ENCODE peak calls at places on chromosome 1, in nine cellular contexts. T, C, Q, W, O, N, K, R and U are unnamed samples. For H3K4me1, the result is how much of the 10 kb centered on the place peaks cover.

GRCh38 chr1:210185063-210185462 is 47.5 kb upstream of the SERTAD4 start:
- DNase-seq in T (no peak), C (no peak), Q (no peak), W (no peak), O (no peak), N (no peak), K (no peak), R (no peak), U (no peak)

GRCh38 chr1:9630331-9631081 is 21.0 kb upstream of the PIK3CD start:
- DNase-seq in T (no peak), C (no peak), Q (no peak), W (no peak), O (no peak), N (no peak), K (no peak), R (no peak), U (no peak)

GRCh38 chr1:66840929-66841328 is 39.9 kb upstream of the INSL5 start:
- DNase-seq in T (no peak), C (no peak), Q (no peak), W (peak), O (no peak), N (no peak), K (no peak), R (no peak), U (no peak)

GRCh38 chr1:67281246-67281645 is 26.4 kb upstream of the IL12RB2 start:
- DNase-seq in T (no peak), C (no peak), Q (no peak), W (no peak), O (no peak), N (no peak), K (no peak), R (no peak), U (no peak)

GRCh38 chr1:96633695-96634094 is 87.9 kb upstream of the PTBP2 start:
- DNase-seq in T (no peak), C (no peak), Q (no peak), W (no peak), O (no peak), N (no peak), K (no peak), R (no peak), U (no peak)

GRCh38 chr1:185017338-185017737 is 28.0 kb upstream of the RNF2 start:
- DNase-seq in T (no peak), C (peak), Q (no peak), W (no peak), O (peak), N (no peak), K (no peak), R (no peak), U (no peak)

GRCh38 chr1:184387871-184388670 is 1.2 kb downstream of the C1orf21 start:
- DNase-seq in T (no peak), C (peak), Q (no peak), W (no peak), O (peak), N (peak), K (peak), R (peak), U (peak)

GRCh38 chr1:154463512-154463990 is 38.5 kb upstream of the TDRD10 start:
- DNase-seq in T (no peak), C (peak), Q (peak), W (no peak), O (no peak), N (no peak), K (no peak), R (peak), U (no peak)

GRCh38 chr1:108897865-108898720 is 21.3 kb downstream of the GPSM2 start:
- DNase-seq in T (no peak), C (peak), Q (no peak), W (peak), O (peak), N (no peak), K (no peak), R (peak), U (peak)

GRCh38 chr1:99685516-99686180 is 39.7 kb downstream of the PALMD start:
- DNase-seq in T (peak), C (peak), Q (peak), W (peak), O (peak), N (peak), K (peak), R (peak), U (peak)

GRCh38 chr1:25549273-25550154 is 6.1 kb downstream of the LDLRAP1 start:
- DNase-seq in T (no peak), C (no peak), Q (no peak), W (peak), O (peak), N (peak), K (peak), R (no peak), U (peak)

DNA sequence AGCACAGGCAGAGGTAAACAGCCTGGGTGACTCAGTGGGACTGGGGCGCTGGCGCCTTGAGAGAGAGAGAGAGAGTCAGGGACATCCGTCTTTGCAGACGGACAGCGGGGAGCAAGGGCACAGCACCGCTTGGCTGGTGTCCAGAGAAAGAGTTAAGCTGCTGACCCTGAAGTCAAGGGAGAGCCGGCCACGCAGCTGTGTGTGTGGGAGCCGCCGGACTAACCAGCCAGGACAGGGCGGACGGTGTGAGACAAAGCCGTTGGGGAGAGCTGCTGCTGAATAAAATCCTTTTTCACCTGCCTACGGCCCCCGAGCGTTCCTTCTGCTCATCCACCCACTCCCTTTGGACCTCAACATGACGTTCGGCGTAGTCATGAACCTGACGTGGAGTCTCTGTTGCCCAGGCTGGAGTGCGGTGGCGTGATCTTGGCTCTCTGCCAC is 14.5 kb downstream of the CFAP74 start:
- DNase-seq in T (no peak), C (peak), Q (no peak), W (no peak), O (peak), N (peak), K (no peak), R (peak), U (no peak)
- H3K27ac ChIP-seq in T (no peak), C (no peak), Q (no peak), W (no peak), O (no peak), N (peak), K (peak), R (peak), U (no peak)

GRCh38 chr1:35884934-35885333 is 1.9 kb downstream of the AGO1 start:
- DNase-seq in T (no peak), C (no peak), Q (no peak), W (no peak), O (no peak), N (no peak), K (no peak), R (no peak), U (no peak)

GRCh38 chr1:35881850-35882273 is 1.1 kb upstream of the AGO1 start:
- DNase-seq in T (no peak), C (peak), Q (no peak), W (no peak), O (no peak), N (no peak), K (no peak), R (no peak), U (no peak)

GRCh38 chr1:35882586-35882944 is 444 bp upstream of the AGO1 start:
- DNase-seq in T (no peak), C (no peak), Q (no peak), W (no peak), O (no peak), N (no peak), K (no peak), R (no peak), U (no peak)

GRCh38 chr1:35883681-35884155 is 709 bp downstream of the AGO1 start:
- DNase-seq in T (peak), C (peak), Q (peak), W (peak), O (peak), N (peak), K (peak), R (peak), U (peak)

DNA sequence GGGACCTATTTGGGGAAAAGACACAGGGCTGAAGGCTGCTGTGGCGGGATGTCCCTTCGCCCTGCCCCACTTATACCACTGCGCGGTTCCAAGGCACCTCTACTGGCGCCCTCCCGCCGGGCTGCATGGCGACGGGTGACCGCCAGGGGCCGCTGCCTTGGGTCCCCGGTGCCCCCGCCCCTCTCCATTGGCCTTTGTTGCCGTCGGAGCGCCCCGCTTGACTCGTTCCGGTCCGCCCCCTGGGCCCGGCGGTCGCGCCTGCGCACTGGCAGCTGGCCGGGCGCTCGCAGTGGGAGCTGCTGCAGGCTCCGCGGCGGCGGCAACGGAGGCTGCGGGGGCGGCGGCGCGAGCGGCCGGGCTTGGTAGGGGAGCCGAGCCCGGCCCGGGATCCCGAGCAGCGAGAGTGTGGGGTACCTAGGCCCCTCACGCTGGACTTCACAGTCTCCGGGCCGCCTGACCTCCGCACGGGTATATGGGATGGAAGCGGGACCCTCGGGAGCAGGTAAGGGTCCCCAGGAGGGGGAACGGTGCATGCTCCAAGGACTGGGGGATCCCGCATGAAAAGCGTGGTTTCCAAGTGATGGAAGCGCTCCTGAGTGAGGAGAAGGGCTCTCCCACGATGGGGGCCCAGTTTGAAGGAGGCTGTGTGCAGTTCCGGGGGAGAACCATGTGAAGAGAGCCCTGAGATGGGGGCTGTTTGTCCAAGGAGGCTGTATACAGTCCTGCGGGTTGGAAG is at the start of gene AGO1:
- DNase-seq in T (peak), C (peak), Q (peak), W (peak), O (peak), N (peak), K (peak), R (peak), U (peak)
- H3K4me1 ChIP-seq in T (under half), C (under half), Q (under half), W (under half), O (under half), N (under half), K (under half), R (under half), U (under half)

GRCh38 chr1:94992161-94992560 is 65.3 kb upstream of the CNN3 start:
- DNase-seq in T (no peak), C (no peak), Q (no peak), W (no peak), O (no peak), N (no peak), K (no peak), R (no peak), U (no peak)

GRCh38 chr1:94993931-94994645 is 67.2 kb upstream of the CNN3 start:
- DNase-seq in T (no peak), C (no peak), Q (no peak), W (no peak), O (peak), N (no peak), K (no peak), R (no peak), U (no peak)

GRCh38 chr1:94992863-94993563 is 66.1 kb upstream of the CNN3 start:
- DNase-seq in T (no peak), C (no peak), Q (no peak), W (no peak), O (no peak), N (no peak), K (no peak), R (no peak), U (no peak)

GRCh38 chr1:94998128-94998527 is 71.2 kb upstream of the CNN3 start:
- DNase-seq in T (no peak), C (no peak), Q (no peak), W (no peak), O (no peak), N (no peak), K (no peak), R (no peak), U (no peak)

GRCh38 chr1:94994805-94995204 is 67.9 kb upstream of the CNN3 start:
- DNase-seq in T (no peak), C (no peak), Q (no peak), W (no peak), O (no peak), N (no peak), K (no peak), R (no peak), U (no peak)
- H3K27ac ChIP-seq in T (no peak), C (no peak), Q (no peak), W (no peak), O (no peak), N (no peak), K (peak), R (no peak), U (no peak)

DNA sequence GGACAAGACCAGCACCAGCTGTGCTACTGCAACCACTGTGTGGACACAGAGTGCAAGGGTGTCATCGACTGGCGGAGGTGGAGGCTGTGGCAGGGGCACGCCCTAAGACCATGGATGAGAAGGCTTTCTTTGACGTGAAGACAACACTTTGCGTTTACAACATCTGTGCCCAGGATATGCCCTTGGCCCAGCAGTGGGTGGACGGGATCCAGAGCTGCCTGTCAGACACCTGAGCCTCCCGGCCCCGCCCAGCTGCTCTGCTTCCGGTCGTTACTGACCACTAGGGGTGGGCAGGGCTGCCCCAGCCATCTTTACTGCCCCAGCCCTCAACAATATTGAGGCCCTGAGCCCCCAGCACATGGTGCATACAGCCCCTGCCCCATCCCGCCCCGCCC is 21.4 kb upstream of the NPPB start:
- DNase-seq in T (no peak), C (no peak), Q (no peak), W (no peak), O (no peak), N (no peak), K (no peak), R (no peak), U (no peak)
- H3K4me1 ChIP-seq in T (under half), C (under half), Q (under half), W (under half), O (under half), N (half or more), K (under half), R (under half), U (under half)